ENCODE peak calls at places on chromosomes 13 and 19, in ten cellular contexts. K is A549, G is lower leg skin, U is transverse colon, F is AG04450, M is fibroblast of the aortic adventitia, P is GM10248, W is fibroblast of lung, N is DND-41, B is H1. H is an unnamed sample.

GRCh38 chr19:33813391-33814101 is 16.9 kb downstream of the KCTD15 start:
- DNase-seq in W (no peak), P (no peak), N (no peak), U (no peak), M (no peak), B (no peak), F (no peak), G (no peak), K (no peak), H (no peak)

GRCh38 chr19:8585894-8586750 is 8.9 kb upstream of the MYO1F start:
- DNase-seq in N (peak), K (peak), P (no peak), B (peak), G (no peak), F (no peak), W (no peak), U (peak), M (no peak), H (peak)

GRCh38 chr19:49557641-49558325 is 22.6 kb downstream of the NOSIP start:
- DNase-seq in W (no peak), F (no peak), M (no peak), G (no peak), K (no peak), P (no peak), U (no peak), N (no peak), B (no peak), H (no peak)

GRCh38 chr19:28956971-28957370 is 256.0 kb downstream of the UQCRFS1 start:
- DNase-seq in W (no peak), F (no peak), G (no peak), P (no peak), U (no peak), N (no peak), K (no peak), M (no peak), B (no peak), H (no peak)

GRCh38 chr19:49930483-49931011 is 1.2 kb upstream of the NUP62 start:
- DNase-seq in B (peak), N (peak), W (no peak), P (no peak), U (peak), F (no peak), K (peak), M (peak), G (no peak), H (no peak)

GRCh38 chr13:40269086-40269485 is 397.4 kb downstream of the FOXO1 start:
- DNase-seq in U (no peak), F (no peak), G (no peak), P (no peak), M (peak), B (no peak), N (no peak), K (no peak), W (peak), H (no peak)

GRCh38 chr19:36113895-36114762 is 546 bp downstream of the POLR2I start:
- DNase-seq in W (peak), P (no peak), B (peak), K (peak), F (no peak), M (peak), U (peak), G (peak), N (no peak), H (no peak)

GRCh38 chr13:44331912-44332840 is 41.4 kb upstream of the SERP2 start:
- DNase-seq in F (peak), B (no peak), N (peak), U (peak), G (no peak), K (no peak), M (peak), W (peak), P (no peak), H (no peak)

GRCh38 chr19:16587031-16588023 is 15.1 kb upstream of the SLC35E1 start:
- DNase-seq in U (peak), K (no peak), N (peak), G (no peak), M (no peak), F (no peak), B (no peak), W (peak), P (peak), H (no peak)

GRCh38 chr13:98246538-98247172 is 69.6 kb upstream of the RNF113B start:
- DNase-seq in N (no peak), U (no peak), P (no peak), K (no peak), M (no peak), W (peak), G (no peak), B (no peak), F (no peak), H (no peak)

GRCh38 chr13:30810261-30810701 is 74.9 kb downstream of the ALOX5AP start:
- DNase-seq in M (no peak), G (no peak), N (no peak), U (no peak), W (no peak), P (no peak), F (no peak), B (no peak), K (no peak), H (no peak)

GRCh38 chr19:5309438-5310204 is 31.0 kb downstream of the PTPRS start:
- DNase-seq in M (peak), K (no peak), G (no peak), N (no peak), W (peak), B (peak), P (no peak), U (no peak), F (no peak), H (no peak)

GRCh38 chr13:42638101-42638500 is 64.1 kb downstream of the TNFSF11 start:
- DNase-seq in W (no peak), G (no peak), M (no peak), F (no peak), N (no peak), B (no peak), U (no peak), P (no peak), K (no peak), H (no peak)
- TF ChIP-seq CTCF in W (no peak), G (no peak), M (no peak), F (no peak), N (no peak), B (no peak), U (no peak), P (no peak), K (no peak), H (no peak)

DNA sequence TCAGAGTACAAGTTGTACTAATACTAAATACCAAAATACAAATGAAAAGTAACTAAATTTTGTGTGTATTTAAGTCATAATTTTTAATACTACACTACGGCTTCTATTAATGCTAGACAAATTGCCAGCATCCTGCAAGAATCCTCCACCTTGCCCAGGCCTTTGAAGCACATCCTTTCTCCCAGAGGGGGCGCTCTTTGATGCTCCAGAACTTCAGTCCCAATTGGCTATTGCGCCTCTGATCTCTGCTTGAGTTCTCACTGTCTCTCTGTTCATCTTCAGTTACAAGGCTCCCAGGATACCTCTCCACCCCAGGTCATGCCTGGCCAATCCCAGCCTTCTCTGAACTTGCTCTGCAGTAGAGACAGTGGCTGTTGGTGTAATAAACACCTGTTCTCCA is 141.0 kb downstream of the DCLK1 start:
- DNase-seq in M (no peak), W (no peak), G (no peak), U (no peak), K (no peak), F (no peak), P (no peak), N (no peak), B (peak), H (no peak)
- TF ChIP-seq CTCF in M (no peak), W (peak), G (no peak), U (no peak), K (no peak), F (no peak), P (no peak), N (peak), B (peak), H (no peak)

DNA sequence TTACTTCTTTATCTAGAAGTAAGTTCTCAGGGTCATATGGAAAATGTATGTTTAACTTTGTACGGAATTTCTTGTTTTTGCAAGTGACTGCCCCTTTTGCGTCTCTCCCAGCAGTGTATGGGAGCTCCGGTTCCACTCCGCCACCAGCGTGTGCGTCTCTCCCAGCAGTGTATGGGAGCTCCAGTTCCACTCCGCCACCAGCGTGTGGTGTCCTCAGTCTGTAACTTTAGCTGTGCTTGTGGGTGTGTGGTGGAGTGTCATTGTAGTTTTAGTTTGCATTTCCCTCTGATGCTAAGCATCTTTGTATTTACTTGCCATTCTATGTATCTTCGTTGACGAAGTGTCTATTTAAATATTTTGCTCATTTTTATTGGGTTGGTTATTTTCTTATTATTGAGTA is 2.4 kb downstream of the CUL4A start:
- DNase-seq in K (peak), M (no peak), W (no peak), N (peak), U (no peak), P (no peak), G (no peak), F (no peak), B (no peak), H (peak)
- TF ChIP-seq CTCF in K (no peak), M (no peak), W (no peak), N (peak), U (no peak), P (peak), G (no peak), F (peak), B (peak), H (peak)

GRCh38 chr19:52566121-52566520 is 4.0 kb upstream of the ZNF701 start:
- DNase-seq in B (no peak), N (no peak), P (no peak), K (no peak), M (no peak), F (no peak), U (no peak), G (no peak), W (no peak), H (no peak)

GRCh38 chr19:52566588-52566987 is 3.5 kb upstream of the ZNF701 start:
- DNase-seq in W (peak), G (no peak), K (peak), M (peak), U (no peak), B (no peak), F (peak), P (no peak), N (no peak), H (no peak)

GRCh38 chr19:52567921-52568320 is 2.2 kb upstream of the ZNF701 start:
- DNase-seq in G (no peak), F (no peak), K (no peak), P (no peak), N (no peak), U (no peak), B (no peak), W (no peak), M (no peak), H (no peak)

DNA sequence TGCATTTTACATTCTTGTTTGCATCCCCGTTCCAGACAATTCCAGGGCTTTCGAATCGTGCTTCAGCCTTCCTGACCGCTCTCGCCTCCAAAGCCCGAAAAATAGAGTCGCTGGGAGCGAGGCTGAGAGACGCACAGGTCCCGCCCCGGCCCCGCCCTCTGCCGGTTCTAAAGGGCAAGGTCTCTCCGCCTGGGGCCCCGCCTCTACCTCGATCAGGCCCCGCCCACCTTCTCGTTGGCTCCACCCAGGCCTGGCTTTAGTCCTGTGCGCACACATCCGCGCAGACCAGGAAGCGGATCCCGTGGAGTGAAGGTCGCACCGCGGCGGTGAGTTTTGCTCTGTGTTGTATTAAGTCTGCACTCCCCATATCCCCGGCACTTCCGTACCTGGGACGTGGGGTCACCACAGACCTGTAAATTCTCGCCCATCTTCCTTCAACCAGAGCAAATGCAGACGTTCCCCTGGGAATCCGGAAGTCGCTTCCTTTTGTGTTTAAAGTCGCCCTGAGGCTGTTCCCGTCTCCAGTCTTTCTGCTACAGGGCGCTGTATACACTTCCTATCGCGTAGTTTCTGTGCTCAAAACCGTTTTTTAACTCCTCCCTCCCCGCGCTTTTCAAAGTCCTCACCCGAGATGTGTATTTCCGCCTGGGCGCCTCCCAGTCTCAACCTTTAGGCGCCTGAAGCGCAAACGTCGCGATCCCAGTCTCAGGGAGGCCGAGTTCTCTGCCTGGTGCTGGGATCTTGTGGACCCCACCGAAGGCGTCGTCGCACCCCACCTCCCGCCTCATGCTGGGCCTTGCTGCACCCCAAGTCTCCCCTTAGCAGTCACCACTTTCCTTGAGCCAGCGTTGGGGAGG is at the start of gene ZNF701:
- DNase-seq in F (peak), N (peak), U (peak), W (peak), M (peak), K (peak), B (peak), P (peak), G (peak), H (peak)
- TF ChIP-seq CTCF in F (peak), N (peak), U (no peak), W (no peak), M (peak), K (no peak), B (peak), P (no peak), G (no peak), H (peak)

GRCh38 chr19:13847033-13847899 is 29.7 kb upstream of the NANOS3 start:
- DNase-seq in B (peak), K (peak), U (peak), W (peak), N (peak), G (peak), M (peak), P (peak), F (peak), H (peak)
- TF ChIP-seq CTCF in B (no peak), K (no peak), U (peak), W (no peak), N (peak), G (no peak), M (peak), P (peak), F (no peak), H (no peak)

GRCh38 chr13:71674776-71675352 is 192.1 kb downstream of the DACH1 start:
- DNase-seq in P (no peak), W (no peak), G (no peak), M (no peak), N (no peak), F (no peak), K (no peak), U (no peak), B (no peak), H (no peak)

GRCh38 chr13:71677114-71677513 is 189.9 kb downstream of the DACH1 start:
- DNase-seq in B (no peak), G (no peak), N (no peak), F (no peak), M (no peak), K (no peak), W (no peak), U (no peak), P (no peak), H (no peak)

DNA sequence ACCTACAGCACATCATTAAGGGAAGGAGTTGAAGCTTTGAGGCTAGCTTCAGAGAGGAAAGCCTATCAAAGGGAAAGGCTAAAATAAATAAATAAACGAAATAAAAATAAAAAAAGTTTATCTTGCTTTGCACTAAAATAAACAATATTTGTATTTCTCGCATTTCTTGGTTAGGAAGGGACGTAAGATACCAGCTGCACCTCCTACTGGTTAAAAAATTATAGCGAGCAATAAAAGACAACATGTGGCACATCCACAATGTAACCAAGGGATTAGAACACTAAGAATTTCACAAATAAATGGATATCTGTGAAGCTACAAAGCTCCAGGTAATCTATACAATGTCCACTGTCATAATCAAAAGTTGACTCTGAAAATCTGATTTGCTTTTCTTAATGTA is 194.5 kb downstream of the DACH1 start:
- DNase-seq in U (no peak), P (no peak), W (peak), K (no peak), N (no peak), G (no peak), B (no peak), F (no peak), M (no peak), H (no peak)
- TF ChIP-seq CTCF in U (no peak), P (no peak), W (peak), K (no peak), N (peak), G (no peak), B (no peak), F (peak), M (no peak), H (no peak)

DNA sequence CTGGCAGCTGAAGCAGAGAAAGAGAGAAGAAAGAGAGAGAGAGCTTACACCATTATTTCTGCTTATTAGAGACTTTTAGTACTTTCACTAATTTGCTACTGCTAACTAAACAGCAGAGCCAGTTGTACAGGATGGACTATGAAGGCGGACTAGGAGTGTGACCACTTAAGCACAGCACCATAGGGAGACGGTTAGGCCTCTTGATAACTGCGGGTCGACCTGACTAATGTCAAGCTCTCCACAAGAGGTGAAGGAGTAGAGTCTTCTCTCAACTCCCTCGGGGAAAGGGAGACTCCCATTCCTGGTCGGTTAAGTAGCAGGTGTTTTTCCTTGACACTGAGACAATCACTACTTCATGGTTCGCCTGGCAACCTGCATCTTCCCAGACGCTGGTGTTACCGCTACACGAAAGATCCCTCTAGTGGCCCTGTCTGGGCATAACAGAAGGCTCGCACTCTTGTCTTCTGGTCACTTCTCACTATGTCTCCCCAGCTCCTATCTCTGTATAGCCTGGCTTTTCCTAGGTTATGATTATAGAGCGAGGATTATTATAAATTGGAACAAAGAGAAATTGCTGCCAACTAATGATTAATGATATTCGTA is 5.3 kb upstream of the PSG7 start:
- DNase-seq in G (no peak), F (no peak), N (no peak), B (no peak), W (peak), P (no peak), K (peak), U (no peak), M (peak), H (no peak)
- TF ChIP-seq CTCF in G (no peak), F (peak), N (peak), B (no peak), W (peak), P (peak), K (peak), U (no peak), M (peak), H (no peak)

DNA sequence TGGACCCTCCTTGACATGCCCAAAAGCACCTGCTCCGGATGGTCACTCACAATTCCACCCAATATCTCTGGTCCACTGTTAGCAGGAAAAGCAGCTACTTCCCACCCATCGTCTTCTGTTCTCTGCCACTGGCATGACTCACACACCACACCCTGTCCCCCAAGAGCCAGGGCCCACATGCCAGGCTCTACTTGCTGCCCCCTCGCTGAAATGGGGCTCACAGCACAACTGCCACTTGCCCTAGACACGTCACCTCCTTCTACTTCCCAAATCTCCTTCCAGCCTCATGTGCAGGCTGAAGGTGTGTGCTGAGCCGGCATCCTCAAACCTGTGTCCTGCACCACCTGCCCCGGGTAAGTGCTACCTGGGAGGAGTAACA is 65.0 kb downstream of the TBC1D4 start:
- DNase-seq in W (no peak), P (no peak), F (no peak), K (no peak), B (no peak), G (no peak), N (no peak), M (no peak), U (no peak), H (no peak)
- TF ChIP-seq CTCF in W (no peak), P (no peak), F (no peak), K (no peak), B (no peak), G (no peak), N (no peak), M (no peak), U (no peak), H (no peak)

DNA sequence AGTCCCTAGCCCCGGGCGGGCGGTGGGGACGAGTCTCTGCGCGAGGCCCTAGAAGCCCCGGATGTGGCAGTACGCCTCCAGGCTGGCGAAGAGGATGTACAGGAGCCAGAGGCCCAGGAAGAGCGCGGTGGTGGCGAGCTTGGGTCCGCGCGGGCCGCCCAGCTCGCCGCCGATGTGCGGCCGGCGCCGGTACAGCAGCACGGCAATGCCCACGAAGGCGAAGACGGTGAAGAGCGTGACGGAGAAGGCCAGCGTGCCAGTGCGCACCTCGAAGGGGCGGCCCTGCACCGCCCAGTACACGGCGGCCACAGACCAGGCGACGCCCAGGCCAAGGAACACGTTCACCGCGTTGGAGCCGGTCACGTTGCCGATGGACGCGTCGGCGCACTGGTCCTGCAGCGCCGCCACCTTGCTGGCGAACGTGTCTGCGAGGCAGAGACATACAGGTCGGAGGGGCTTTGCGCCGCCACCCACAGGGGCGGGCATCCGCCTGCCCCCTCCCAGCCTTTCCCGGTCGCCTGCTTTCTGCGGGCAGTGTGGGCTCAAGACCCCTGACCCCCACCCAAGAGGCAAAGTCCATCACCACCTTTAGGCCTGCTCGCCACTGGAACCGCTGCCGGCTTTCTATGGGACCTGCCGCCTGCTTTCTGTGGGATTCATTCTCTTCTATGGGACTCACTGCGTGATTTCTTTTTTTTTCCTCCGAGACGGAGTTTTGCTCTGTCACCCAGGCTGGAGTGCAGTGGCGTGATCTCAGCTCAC is 10.9 kb upstream of the MEIS3 start:
- DNase-seq in M (peak), K (no peak), G (no peak), N (no peak), W (peak), B (peak), P (no peak), F (no peak), U (peak), H (no peak)
- TF ChIP-seq CTCF in M (peak), K (no peak), G (no peak), N (no peak), W (peak), B (peak), P (no peak), F (peak), U (peak), H (peak)